ENCODE peak calls at places on chromosomes 6 and 20, in six cellular contexts. One of them, this sample, is unnamed.

GRCh38 chr6:99547526-99547925 is 20.9 kb downstream of the CCNC start:
- DNase-seq in cardiac fibroblast: no peak
- DNase-seq in IMR-90: no peak
- DNase-seq in fibroblast of the aortic adventitia: no peak
- DNase-seq in left ventricle myocardium inferior: no peak
- DNase-seq in glutamatergic neuron: no peak
- DNase-seq in this sample: no peak

GRCh38 chr6:42390228-42390934 is 61.3 kb downstream of the TRERF1 start:
- DNase-seq in cardiac fibroblast: no peak
- DNase-seq in IMR-90: no peak
- DNase-seq in fibroblast of the aortic adventitia: no peak
- DNase-seq in left ventricle myocardium inferior: no peak
- DNase-seq in glutamatergic neuron: no peak
- DNase-seq in this sample: no peak

GRCh38 chr20:63567132-63567381 is 7.0 kb downstream of the HELZ2 start:
- DNase-seq in cardiac fibroblast: no peak
- DNase-seq in IMR-90: no peak
- DNase-seq in fibroblast of the aortic adventitia: no peak
- DNase-seq in left ventricle myocardium inferior: no peak
- DNase-seq in glutamatergic neuron: no peak
- DNase-seq in this sample: no peak

GRCh38 chr20:52972965-52973819 is 1.0 kb downstream of the TSHZ2 start:
- DNase-seq in cardiac fibroblast: no peak
- DNase-seq in IMR-90: no peak
- DNase-seq in fibroblast of the aortic adventitia: no peak
- DNase-seq in left ventricle myocardium inferior: peak; percentile 14
- DNase-seq in glutamatergic neuron: peak; percentile 54
- DNase-seq in this sample: no peak

GRCh38 chr6:14910692-14911547 is 334.9 kb upstream of the JARID2 start:
- DNase-seq in cardiac fibroblast: peak; percentile 33
- DNase-seq in IMR-90: peak; percentile 43
- DNase-seq in fibroblast of the aortic adventitia: no peak
- DNase-seq in left ventricle myocardium inferior: peak; percentile 35
- DNase-seq in glutamatergic neuron: no peak
- DNase-seq in this sample: peak; percentile 72

GRCh38 chr20:101975-102374 is 14.5 kb downstream of the DEFB125 start:
- DNase-seq in cardiac fibroblast: no peak
- DNase-seq in IMR-90: no peak
- DNase-seq in fibroblast of the aortic adventitia: no peak
- DNase-seq in left ventricle myocardium inferior: no peak
- DNase-seq in glutamatergic neuron: no peak
- DNase-seq in this sample: no peak

GRCh38 chr6:148760568-148761531 is 14.0 kb downstream of the UST start:
- DNase-seq in cardiac fibroblast: peak; percentile 95
- DNase-seq in IMR-90: peak; percentile 92
- DNase-seq in fibroblast of the aortic adventitia: peak; percentile 98
- DNase-seq in left ventricle myocardium inferior: peak; percentile 63
- DNase-seq in glutamatergic neuron: peak; percentile 61
- DNase-seq in this sample: peak; percentile 90

GRCh38 chr20:60210779-60211617 is 252.8 kb downstream of the CDH26 start:
- DNase-seq in cardiac fibroblast: peak; percentile 34
- DNase-seq in IMR-90: peak; percentile 60
- DNase-seq in fibroblast of the aortic adventitia: peak; percentile 67
- DNase-seq in left ventricle myocardium inferior: peak; percentile 62
- DNase-seq in glutamatergic neuron: peak; percentile 88
- DNase-seq in this sample: peak; percentile 58

GRCh38 chr6:82711105-82711829 is 347.6 kb downstream of the TPBG start:
- DNase-seq in cardiac fibroblast: no peak
- DNase-seq in IMR-90: no peak
- DNase-seq in fibroblast of the aortic adventitia: peak; percentile 7
- DNase-seq in left ventricle myocardium inferior: no peak
- DNase-seq in glutamatergic neuron: peak; percentile 24
- DNase-seq in this sample: no peak

GRCh38 chr20:20237093-20237959 is 130.6 kb upstream of the INSM1 start:
- DNase-seq in cardiac fibroblast: peak; percentile 42
- DNase-seq in IMR-90: peak; percentile 14
- DNase-seq in fibroblast of the aortic adventitia: peak; percentile 47
- DNase-seq in left ventricle myocardium inferior: no peak
- DNase-seq in glutamatergic neuron: peak; percentile 60
- DNase-seq in this sample: peak; percentile 29

GRCh38 chr6:147179809-147180208 is 24.4 kb upstream of the STXBP5 start:
- DNase-seq in cardiac fibroblast: no peak
- DNase-seq in IMR-90: no peak
- DNase-seq in fibroblast of the aortic adventitia: no peak
- DNase-seq in left ventricle myocardium inferior: no peak
- DNase-seq in glutamatergic neuron: no peak
- DNase-seq in this sample: no peak

GRCh38 chr6:25318589-25318988 is 39.4 kb downstream of the CARMIL1 start:
- DNase-seq in cardiac fibroblast: no peak
- DNase-seq in IMR-90: no peak
- DNase-seq in fibroblast of the aortic adventitia: no peak
- DNase-seq in left ventricle myocardium inferior: peak; percentile 24
- DNase-seq in glutamatergic neuron: peak; percentile 23
- DNase-seq in this sample: no peak

GRCh38 chr6:139939189-139939979 is 564.9 kb upstream of the CITED2 start:
- DNase-seq in cardiac fibroblast: no peak
- DNase-seq in IMR-90: no peak
- DNase-seq in fibroblast of the aortic adventitia: no peak
- DNase-seq in left ventricle myocardium inferior: no peak
- DNase-seq in glutamatergic neuron: no peak
- DNase-seq in this sample: no peak

GRCh38 chr6:149026530-149026942 is 279.7 kb downstream of the UST start:
- DNase-seq in cardiac fibroblast: peak; percentile 86
- DNase-seq in IMR-90: peak; percentile 98
- DNase-seq in fibroblast of the aortic adventitia: peak; percentile 94
- DNase-seq in left ventricle myocardium inferior: no peak
- DNase-seq in glutamatergic neuron: peak; percentile 46
- DNase-seq in this sample: peak; percentile 93

GRCh38 chr6:15132854-15133670 is 112.8 kb upstream of the JARID2 start:
- DNase-seq in cardiac fibroblast: peak; percentile 33
- DNase-seq in IMR-90: peak; percentile 90
- DNase-seq in fibroblast of the aortic adventitia: peak; percentile 60
- DNase-seq in left ventricle myocardium inferior: no peak
- DNase-seq in glutamatergic neuron: no peak
- DNase-seq in this sample: peak; percentile 83

GRCh38 chr20:17934141-17934862 is 34.3 kb downstream of the SNX5 start:
- DNase-seq in cardiac fibroblast: peak; percentile 34
- DNase-seq in IMR-90: no peak
- DNase-seq in fibroblast of the aortic adventitia: no peak
- DNase-seq in left ventricle myocardium inferior: no peak
- DNase-seq in glutamatergic neuron: no peak
- DNase-seq in this sample: no peak

GRCh38 chr6:64293298-64293697 is 657.7 kb downstream of the PHF3 start:
- DNase-seq in cardiac fibroblast: peak; percentile 6
- DNase-seq in IMR-90: peak; percentile 57
- DNase-seq in fibroblast of the aortic adventitia: no peak
- DNase-seq in left ventricle myocardium inferior: no peak
- DNase-seq in glutamatergic neuron: no peak
- DNase-seq in this sample: no peak

GRCh38 chr6:16761469-16762264 is 407 bp upstream of the ATXN1 start:
- DNase-seq in cardiac fibroblast: peak; percentile 96
- DNase-seq in IMR-90: peak; percentile 91
- DNase-seq in fibroblast of the aortic adventitia: peak; percentile 89
- DNase-seq in left ventricle myocardium inferior: peak; percentile 86
- DNase-seq in glutamatergic neuron: peak; percentile 83
- DNase-seq in this sample: peak; percentile 94

GRCh38 chr20:48800227-48800626 is 27.6 kb downstream of the PREX1 start:
- DNase-seq in cardiac fibroblast: no peak
- DNase-seq in IMR-90: no peak
- DNase-seq in fibroblast of the aortic adventitia: no peak
- DNase-seq in left ventricle myocardium inferior: no peak
- DNase-seq in glutamatergic neuron: no peak
- DNase-seq in this sample: no peak

DNA sequence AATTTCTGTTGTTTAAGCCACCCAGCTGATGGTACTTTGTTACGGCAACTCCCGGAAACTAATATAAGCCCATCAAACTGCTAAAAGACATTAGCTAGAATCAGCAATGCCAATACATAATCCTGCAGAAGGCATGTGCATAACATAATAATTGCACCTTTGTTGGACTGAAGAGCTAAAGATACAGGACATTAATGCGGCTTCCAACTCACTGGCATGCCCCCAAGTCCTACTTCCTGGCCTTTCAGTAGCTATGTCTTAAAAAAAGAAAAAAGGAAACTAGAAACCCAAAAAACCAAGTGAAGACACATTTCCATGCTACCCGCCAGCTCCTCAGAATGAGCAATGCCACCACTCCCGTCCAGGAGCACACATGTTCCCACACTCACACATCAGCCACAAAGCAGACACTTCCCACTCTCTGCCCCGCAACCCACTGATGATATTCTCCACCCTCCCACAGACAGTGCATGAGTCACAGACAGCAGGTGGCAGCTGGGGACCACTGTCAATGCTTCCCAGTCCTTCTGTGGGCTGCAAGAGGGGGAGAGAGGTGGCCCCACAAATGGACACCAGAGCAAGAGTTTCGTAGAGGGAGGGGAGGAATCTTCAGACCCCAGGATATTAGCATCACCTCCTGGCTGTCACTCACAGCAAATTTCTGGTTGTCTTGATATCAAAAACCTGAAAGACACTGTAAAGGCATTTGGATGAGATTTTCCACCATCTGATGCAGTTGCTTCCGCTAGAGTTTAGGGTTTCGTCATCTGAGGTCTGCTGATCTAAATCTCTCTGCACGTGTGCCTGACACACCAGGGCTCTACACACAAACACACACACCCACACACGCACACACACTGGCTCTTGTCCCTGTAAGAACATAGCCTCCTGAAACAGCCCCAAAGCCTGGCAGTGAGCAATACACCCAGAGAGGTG is 32.8 kb downstream of the GFOD1 start:
- DNase-seq in cardiac fibroblast: peak; percentile 48
- DNase-seq in IMR-90: peak; percentile 85
- DNase-seq in fibroblast of the aortic adventitia: peak; percentile 25
- DNase-seq in left ventricle myocardium inferior: peak; percentile 46
- DNase-seq in glutamatergic neuron: no peak
- DNase-seq in this sample: peak; percentile 85
- TF ChIP-seq CTCF in cardiac fibroblast: no peak
- TF ChIP-seq CTCF in IMR-90: no peak
- TF ChIP-seq CTCF in fibroblast of the aortic adventitia: no peak
- TF ChIP-seq CTCF in left ventricle myocardium inferior: peak; percentile 40
- TF ChIP-seq CTCF in glutamatergic neuron: no peak
- TF ChIP-seq CTCF in this sample: no peak

DNA sequence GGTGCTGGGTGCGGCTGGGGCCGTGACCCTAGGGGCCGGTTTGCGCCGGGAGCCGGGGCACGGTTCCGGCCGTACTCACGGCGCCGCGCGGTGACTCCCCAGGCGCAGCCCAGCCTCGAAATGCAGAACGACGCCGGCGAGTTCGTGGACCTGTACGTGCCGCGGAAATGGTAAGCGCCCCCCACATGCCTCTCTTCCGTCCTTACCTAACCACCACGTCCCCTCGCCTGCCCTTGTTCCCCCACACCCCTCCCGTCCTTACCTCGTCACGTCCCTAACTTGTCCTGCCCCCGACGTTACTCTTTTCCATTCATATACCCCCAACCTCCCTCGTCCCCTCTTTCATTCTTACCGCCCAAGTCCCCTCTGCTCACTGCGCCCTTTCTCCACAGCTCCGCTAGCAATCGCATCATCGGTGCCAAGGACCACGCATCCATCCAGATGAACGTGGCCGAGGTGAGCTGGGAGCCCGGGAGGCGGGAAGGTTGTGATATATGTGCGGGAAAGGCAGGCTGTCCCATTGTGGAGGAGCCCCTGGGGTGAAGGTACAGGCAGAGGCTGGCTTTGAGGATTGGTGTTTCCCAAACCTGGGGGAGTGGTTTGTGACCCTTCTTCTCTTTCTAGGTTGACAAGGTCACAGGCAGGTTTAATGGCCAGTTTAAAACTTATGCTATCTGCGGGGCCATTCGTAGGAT is 463 bp downstream of the RPS21 start:
- DNase-seq in cardiac fibroblast: no peak
- DNase-seq in IMR-90: no peak
- DNase-seq in fibroblast of the aortic adventitia: no peak
- DNase-seq in left ventricle myocardium inferior: no peak
- DNase-seq in glutamatergic neuron: no peak
- DNase-seq in this sample: no peak
- TF ChIP-seq CTCF in cardiac fibroblast: no peak
- TF ChIP-seq CTCF in IMR-90: no peak
- TF ChIP-seq CTCF in fibroblast of the aortic adventitia: no peak
- TF ChIP-seq CTCF in left ventricle myocardium inferior: no peak
- TF ChIP-seq CTCF in glutamatergic neuron: no peak
- TF ChIP-seq CTCF in this sample: no peak

GRCh38 chr6:28675600-28675999 is 149.9 kb downstream of the GPX5 start:
- DNase-seq in cardiac fibroblast: no peak
- DNase-seq in IMR-90: no peak
- DNase-seq in fibroblast of the aortic adventitia: no peak
- DNase-seq in left ventricle myocardium inferior: no peak
- DNase-seq in glutamatergic neuron: no peak
- DNase-seq in this sample: no peak

GRCh38 chr6:28673800-28674671 is 148.4 kb downstream of the GPX5 start:
- DNase-seq in cardiac fibroblast: peak; percentile 70
- DNase-seq in IMR-90: peak; percentile 71
- DNase-seq in fibroblast of the aortic adventitia: peak; percentile 72
- DNase-seq in left ventricle myocardium inferior: no peak
- DNase-seq in glutamatergic neuron: peak; percentile 67
- DNase-seq in this sample: peak; percentile 53

DNA sequence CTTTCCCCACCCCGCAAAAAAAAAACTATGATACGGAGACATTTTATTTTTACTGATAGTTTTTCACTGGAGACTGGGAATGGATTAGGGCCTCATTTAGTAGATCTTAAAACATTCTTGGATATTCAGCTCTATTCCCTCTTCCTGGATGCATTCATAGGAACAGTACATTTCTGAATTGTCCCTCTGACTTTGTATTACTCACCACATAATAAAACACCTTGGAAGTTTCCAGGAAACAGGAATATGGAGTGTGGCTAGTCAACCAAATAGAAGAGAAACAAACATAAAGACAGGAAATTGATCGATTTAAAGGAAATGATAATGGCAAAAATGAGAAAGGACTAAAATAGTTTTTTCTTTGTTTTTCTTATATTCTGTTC is 147.7 kb downstream of the GPX5 start:
- DNase-seq in cardiac fibroblast: no peak
- DNase-seq in IMR-90: no peak
- DNase-seq in fibroblast of the aortic adventitia: no peak
- DNase-seq in left ventricle myocardium inferior: no peak
- DNase-seq in glutamatergic neuron: no peak
- DNase-seq in this sample: no peak
- TF ChIP-seq CTCF in cardiac fibroblast: no peak
- TF ChIP-seq CTCF in IMR-90: no peak
- TF ChIP-seq CTCF in fibroblast of the aortic adventitia: no peak
- TF ChIP-seq CTCF in left ventricle myocardium inferior: no peak
- TF ChIP-seq CTCF in glutamatergic neuron: no peak
- TF ChIP-seq CTCF in this sample: no peak

DNA sequence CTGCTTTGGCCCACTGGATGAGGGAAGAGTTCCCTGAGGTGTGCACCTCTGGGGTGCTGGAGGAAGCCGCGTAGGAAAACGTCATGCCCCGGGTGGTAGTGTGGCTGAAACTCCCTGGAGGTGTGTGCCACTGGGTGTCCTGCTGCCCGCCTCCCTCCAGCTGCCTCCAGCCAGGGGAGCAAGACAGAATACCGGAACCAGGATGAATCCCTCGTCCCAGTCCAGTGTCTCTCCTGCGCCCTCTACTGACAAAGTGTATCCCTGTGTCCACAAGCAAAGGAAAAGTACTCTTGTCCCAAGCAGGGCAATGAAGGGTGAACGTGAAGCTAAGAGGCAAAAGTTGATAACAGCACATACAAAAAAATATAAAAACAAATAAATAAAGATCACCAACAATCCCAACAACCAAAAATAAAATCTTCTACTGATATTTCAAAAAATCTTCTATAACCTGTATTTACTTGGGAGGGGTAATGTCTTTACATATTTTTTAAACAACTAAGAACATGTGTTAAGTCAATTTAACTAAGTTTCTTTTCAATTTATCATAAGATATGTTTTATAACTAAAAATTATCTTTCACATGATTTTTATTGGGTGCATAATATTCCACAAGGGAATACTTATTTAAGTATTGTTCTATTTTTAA is 437.6 kb downstream of the MAFB start:
- DNase-seq in cardiac fibroblast: peak; percentile 21
- DNase-seq in IMR-90: peak; percentile 15
- DNase-seq in fibroblast of the aortic adventitia: peak; percentile 25
- DNase-seq in left ventricle myocardium inferior: no peak
- DNase-seq in glutamatergic neuron: peak; percentile 41
- DNase-seq in this sample: peak; percentile 20
- TF ChIP-seq CTCF in cardiac fibroblast: peak; percentile 25
- TF ChIP-seq CTCF in IMR-90: peak; percentile 37
- TF ChIP-seq CTCF in fibroblast of the aortic adventitia: peak; percentile 56
- TF ChIP-seq CTCF in left ventricle myocardium inferior: peak; percentile 42
- TF ChIP-seq CTCF in glutamatergic neuron: peak; percentile 54
- TF ChIP-seq CTCF in this sample: peak; percentile 57